ENCODE peak calls at places on chromosomes 6 and 20, in eight cellular contexts. One of them, this sample, is unnamed.

GRCh38 chr6:127879685-127880084 is 21.2 kb downstream of the THEMIS start:
- DNase-seq in H9: peak; percentile 91
- DNase-seq in astrocyte: peak; percentile 34
- DNase-seq in HFFc6: peak; percentile 28
- DNase-seq in tibial artery: no peak
- DNase-seq in cardiac muscle cell: peak; percentile 42
- DNase-seq in suprapubic skin: no peak
- DNase-seq in Panc1: no peak
- DNase-seq in this sample: no peak

GRCh38 chr6:35318200-35318844 is 20.7 kb downstream of the DEF6 start:
- DNase-seq in H9: peak; percentile 96
- DNase-seq in astrocyte: peak; percentile 58
- DNase-seq in HFFc6: peak; percentile 71
- DNase-seq in tibial artery: peak; percentile 67
- DNase-seq in cardiac muscle cell: peak; percentile 84
- DNase-seq in suprapubic skin: peak; percentile 80
- DNase-seq in Panc1: no peak
- DNase-seq in this sample: no peak

GRCh38 chr6:142871910-142872331 is 73.1 kb downstream of the HIVEP2 start:
- DNase-seq in H9: no peak
- DNase-seq in astrocyte: peak; percentile 99
- DNase-seq in HFFc6: peak; percentile 86
- DNase-seq in tibial artery: peak; percentile 59
- DNase-seq in cardiac muscle cell: peak; percentile 93
- DNase-seq in suprapubic skin: no peak
- DNase-seq in Panc1: no peak
- DNase-seq in this sample: no peak

GRCh38 chr20:2237059-2237458 is 58.7 kb upstream of the TGM3 start:
- DNase-seq in H9: peak; percentile 38
- DNase-seq in astrocyte: peak; percentile 100
- DNase-seq in HFFc6: peak; percentile 100
- DNase-seq in tibial artery: peak; percentile 48
- DNase-seq in cardiac muscle cell: peak; percentile 94
- DNase-seq in suprapubic skin: peak; percentile 77
- DNase-seq in Panc1: peak; percentile 12
- DNase-seq in this sample: no peak

GRCh38 chr6:34586327-34587040 is 30.4 kb upstream of the SPDEF start:
- DNase-seq in H9: no peak
- DNase-seq in astrocyte: no peak
- DNase-seq in HFFc6: no peak
- DNase-seq in tibial artery: no peak
- DNase-seq in cardiac muscle cell: no peak
- DNase-seq in suprapubic skin: no peak
- DNase-seq in Panc1: no peak
- DNase-seq in this sample: no peak

GRCh38 chr20:20219016-20219415 is 148.9 kb upstream of the INSM1 start:
- DNase-seq in H9: no peak
- DNase-seq in astrocyte: no peak
- DNase-seq in HFFc6: no peak
- DNase-seq in tibial artery: no peak
- DNase-seq in cardiac muscle cell: no peak
- DNase-seq in suprapubic skin: no peak
- DNase-seq in Panc1: no peak
- DNase-seq in this sample: no peak

GRCh38 chr6:15368186-15368585 is 122.3 kb downstream of the JARID2 start:
- DNase-seq in H9: no peak
- DNase-seq in astrocyte: no peak
- DNase-seq in HFFc6: no peak
- DNase-seq in tibial artery: no peak
- DNase-seq in cardiac muscle cell: peak; percentile 24
- DNase-seq in suprapubic skin: no peak
- DNase-seq in Panc1: no peak
- DNase-seq in this sample: no peak

GRCh38 chr6:156848533-156848932 is 71.4 kb downstream of the ARID1B start:
- DNase-seq in H9: no peak
- DNase-seq in astrocyte: no peak
- DNase-seq in HFFc6: no peak
- DNase-seq in tibial artery: no peak
- DNase-seq in cardiac muscle cell: peak; percentile 64
- DNase-seq in suprapubic skin: no peak
- DNase-seq in Panc1: no peak
- DNase-seq in this sample: no peak

GRCh38 chr6:71347119-71347518 is 58.5 kb downstream of the OGFRL1 start:
- DNase-seq in H9: no peak
- DNase-seq in astrocyte: no peak
- DNase-seq in HFFc6: no peak
- DNase-seq in tibial artery: no peak
- DNase-seq in cardiac muscle cell: no peak
- DNase-seq in suprapubic skin: no peak
- DNase-seq in Panc1: no peak
- DNase-seq in this sample: no peak

GRCh38 chr6:14517536-14518105 is 400.0 kb downstream of the CD83 start:
- DNase-seq in H9: no peak
- DNase-seq in astrocyte: peak; percentile 42
- DNase-seq in HFFc6: no peak
- DNase-seq in tibial artery: no peak
- DNase-seq in cardiac muscle cell: no peak
- DNase-seq in suprapubic skin: no peak
- DNase-seq in Panc1: no peak
- DNase-seq in this sample: no peak

GRCh38 chr20:40953856-40954255 is 74.8 kb upstream of the TOP1 start:
- DNase-seq in H9: no peak
- DNase-seq in astrocyte: peak; percentile 36
- DNase-seq in HFFc6: no peak
- DNase-seq in tibial artery: no peak
- DNase-seq in cardiac muscle cell: no peak
- DNase-seq in suprapubic skin: no peak
- DNase-seq in Panc1: no peak
- DNase-seq in this sample: no peak

GRCh38 chr20:34522969-34523871 is 7.0 kb downstream of the DYNLRB1 start:
- DNase-seq in H9: peak; percentile 84
- DNase-seq in astrocyte: peak; percentile 46
- DNase-seq in HFFc6: peak; percentile 45
- DNase-seq in tibial artery: no peak
- DNase-seq in cardiac muscle cell: peak; percentile 55
- DNase-seq in suprapubic skin: no peak
- DNase-seq in Panc1: no peak
- DNase-seq in this sample: no peak

GRCh38 chr6:4295789-4296165 is 160.4 kb upstream of the ECI2 start:
- DNase-seq in H9: no peak
- DNase-seq in astrocyte: no peak
- DNase-seq in HFFc6: no peak
- DNase-seq in tibial artery: no peak
- DNase-seq in cardiac muscle cell: no peak
- DNase-seq in suprapubic skin: no peak
- DNase-seq in Panc1: no peak
- DNase-seq in this sample: no peak

GRCh38 chr6:165689699-165690098 is 26.7 kb upstream of the PDE10A start:
- DNase-seq in H9: no peak
- DNase-seq in astrocyte: no peak
- DNase-seq in HFFc6: no peak
- DNase-seq in tibial artery: no peak
- DNase-seq in cardiac muscle cell: peak; percentile 49
- DNase-seq in suprapubic skin: no peak
- DNase-seq in Panc1: no peak
- DNase-seq in this sample: no peak

GRCh38 chr20:17168026-17168612 is 58.7 kb upstream of the PCSK2 start:
- DNase-seq in H9: no peak
- DNase-seq in astrocyte: no peak
- DNase-seq in HFFc6: no peak
- DNase-seq in tibial artery: no peak
- DNase-seq in cardiac muscle cell: no peak
- DNase-seq in suprapubic skin: no peak
- DNase-seq in Panc1: no peak
- DNase-seq in this sample: no peak

GRCh38 chr6:70956451-70957283 is at the start of gene B3GAT2:
- DNase-seq in H9: peak; percentile 64
- DNase-seq in astrocyte: peak; percentile 5
- DNase-seq in HFFc6: no peak
- DNase-seq in tibial artery: no peak
- DNase-seq in cardiac muscle cell: peak; percentile 25
- DNase-seq in suprapubic skin: no peak
- DNase-seq in Panc1: no peak
- DNase-seq in this sample: peak; percentile 21

GRCh38 chr6:52403627-52404026 is 16.5 kb upstream of the EFHC1 start:
- DNase-seq in H9: no peak
- DNase-seq in astrocyte: no peak
- DNase-seq in HFFc6: no peak
- DNase-seq in tibial artery: no peak
- DNase-seq in cardiac muscle cell: no peak
- DNase-seq in suprapubic skin: peak; percentile 77
- DNase-seq in Panc1: no peak
- DNase-seq in this sample: no peak

GRCh38 chr6:30678964-30679726 is 6.3 kb upstream of the DHX16 start:
- DNase-seq in H9: peak; percentile 89
- DNase-seq in astrocyte: peak; percentile 47
- DNase-seq in HFFc6: peak; percentile 48
- DNase-seq in tibial artery: peak; percentile 82
- DNase-seq in cardiac muscle cell: peak; percentile 87
- DNase-seq in suprapubic skin: peak; percentile 91
- DNase-seq in Panc1: no peak
- DNase-seq in this sample: peak; percentile 94

GRCh38 chr6:134534708-134535149 is 216.8 kb upstream of the SGK1 start:
- DNase-seq in H9: no peak
- DNase-seq in astrocyte: peak; percentile 63
- DNase-seq in HFFc6: peak; percentile 41
- DNase-seq in tibial artery: no peak
- DNase-seq in cardiac muscle cell: no peak
- DNase-seq in suprapubic skin: no peak
- DNase-seq in Panc1: no peak
- DNase-seq in this sample: no peak

GRCh38 chr6:150377211-150377781 is 8.5 kb downstream of the IYD start:
- DNase-seq in H9: no peak
- DNase-seq in astrocyte: peak; percentile 25
- DNase-seq in HFFc6: no peak
- DNase-seq in tibial artery: no peak
- DNase-seq in cardiac muscle cell: no peak
- DNase-seq in suprapubic skin: no peak
- DNase-seq in Panc1: no peak
- DNase-seq in this sample: no peak

DNA sequence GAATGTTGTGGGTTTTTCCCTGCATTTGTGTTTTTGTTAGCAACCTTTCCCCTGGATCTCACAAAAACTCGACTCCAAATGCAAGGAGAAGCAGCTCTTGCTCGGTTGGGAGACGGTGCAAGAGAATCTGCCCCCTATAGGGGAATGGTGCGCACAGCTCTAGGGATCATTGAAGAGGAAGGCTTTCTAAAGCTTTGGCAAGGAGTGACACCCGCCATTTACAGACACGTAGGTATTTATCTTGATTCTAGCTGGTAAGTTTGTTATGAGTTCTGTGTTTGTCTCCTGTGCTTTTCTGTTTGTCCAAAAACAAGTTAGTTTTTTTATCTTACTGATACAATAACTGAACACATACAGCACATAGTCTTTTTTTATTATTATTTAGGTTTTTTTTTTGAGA is 3.0 kb downstream of the SLC25A27 start:
- DNase-seq in H9: peak; percentile 81
- DNase-seq in astrocyte: no peak
- DNase-seq in HFFc6: no peak
- DNase-seq in tibial artery: no peak
- DNase-seq in cardiac muscle cell: peak; percentile 8
- DNase-seq in suprapubic skin: no peak
- DNase-seq in Panc1: no peak
- DNase-seq in this sample: no peak
- TF ChIP-seq CTCF in H9: peak; percentile 83
- TF ChIP-seq CTCF in astrocyte: peak; percentile 31
- TF ChIP-seq CTCF in HFFc6: peak; percentile 35
- TF ChIP-seq CTCF in tibial artery: no peak
- TF ChIP-seq CTCF in cardiac muscle cell: peak; percentile 50
- TF ChIP-seq CTCF in suprapubic skin: no peak
- TF ChIP-seq CTCF in Panc1: peak; percentile 63
- TF ChIP-seq CTCF in this sample: no peak

DNA sequence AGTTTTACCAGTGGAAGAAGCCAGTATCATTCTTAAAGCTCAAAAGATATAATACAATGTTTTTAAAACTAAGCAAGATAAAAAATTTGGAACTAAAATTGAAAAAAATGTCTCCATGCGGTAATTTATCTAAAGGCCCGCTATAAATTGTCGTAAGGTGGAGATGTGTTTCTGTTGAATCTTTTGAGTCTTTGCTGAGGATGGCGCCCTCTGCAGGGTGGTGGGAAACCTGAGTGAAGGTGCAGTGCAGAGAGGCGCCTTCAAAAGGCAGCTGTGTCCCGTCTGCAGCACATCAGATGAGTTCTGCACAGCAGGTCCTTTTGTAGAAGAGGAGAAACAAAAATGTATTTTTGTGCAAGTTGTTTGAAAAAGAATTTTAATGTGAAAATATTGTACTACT is 29.4 kb upstream of the KIF25 start:
- DNase-seq in H9: peak; percentile 69
- DNase-seq in astrocyte: no peak
- DNase-seq in HFFc6: no peak
- DNase-seq in tibial artery: no peak
- DNase-seq in cardiac muscle cell: no peak
- DNase-seq in suprapubic skin: no peak
- DNase-seq in Panc1: no peak
- DNase-seq in this sample: no peak
- TF ChIP-seq CTCF in H9: peak; percentile 93
- TF ChIP-seq CTCF in astrocyte: peak; percentile 8
- TF ChIP-seq CTCF in HFFc6: peak; percentile 68
- TF ChIP-seq CTCF in tibial artery: no peak
- TF ChIP-seq CTCF in cardiac muscle cell: peak; percentile 31
- TF ChIP-seq CTCF in suprapubic skin: peak; percentile 34
- TF ChIP-seq CTCF in Panc1: peak; percentile 89
- TF ChIP-seq CTCF in this sample: no peak

GRCh38 chr20:10307359-10307735 is 88.7 kb downstream of the SNAP25 start:
- DNase-seq in H9: no peak
- DNase-seq in astrocyte: peak; percentile 67
- DNase-seq in HFFc6: no peak
- DNase-seq in tibial artery: no peak
- DNase-seq in cardiac muscle cell: peak; percentile 64
- DNase-seq in suprapubic skin: no peak
- DNase-seq in Panc1: no peak
- DNase-seq in this sample: no peak
- TF ChIP-seq CTCF in H9: no peak
- TF ChIP-seq CTCF in astrocyte: no peak
- TF ChIP-seq CTCF in HFFc6: no peak
- TF ChIP-seq CTCF in tibial artery: no peak
- TF ChIP-seq CTCF in cardiac muscle cell: no peak
- TF ChIP-seq CTCF in suprapubic skin: no peak
- TF ChIP-seq CTCF in Panc1: no peak
- TF ChIP-seq CTCF in this sample: no peak

GRCh38 chr6:144283781-144284473 is 1.2 kb upstream of the UTRN start:
- DNase-seq in H9: no peak
- DNase-seq in astrocyte: peak; percentile 22
- DNase-seq in HFFc6: peak; percentile 35
- DNase-seq in tibial artery: no peak
- DNase-seq in cardiac muscle cell: peak; percentile 38
- DNase-seq in suprapubic skin: no peak
- DNase-seq in Panc1: no peak
- DNase-seq in this sample: no peak
- TF ChIP-seq CTCF in H9: peak; percentile 22
- TF ChIP-seq CTCF in astrocyte: peak; percentile 35
- TF ChIP-seq CTCF in HFFc6: peak; percentile 69
- TF ChIP-seq CTCF in tibial artery: no peak
- TF ChIP-seq CTCF in cardiac muscle cell: peak; percentile 23
- TF ChIP-seq CTCF in suprapubic skin: no peak
- TF ChIP-seq CTCF in Panc1: no peak
- TF ChIP-seq CTCF in this sample: no peak

GRCh38 chr6:122476131-122476530 is 4.5 kb upstream of the SERINC1 start:
- DNase-seq in H9: no peak
- DNase-seq in astrocyte: peak; percentile 1
- DNase-seq in HFFc6: peak; percentile 25
- DNase-seq in tibial artery: no peak
- DNase-seq in cardiac muscle cell: peak; percentile 28
- DNase-seq in suprapubic skin: no peak
- DNase-seq in Panc1: peak; percentile 8
- DNase-seq in this sample: no peak
- TF ChIP-seq CTCF in H9: peak; percentile 78
- TF ChIP-seq CTCF in astrocyte: peak; percentile 46
- TF ChIP-seq CTCF in HFFc6: peak; percentile 77
- TF ChIP-seq CTCF in tibial artery: peak; percentile 24
- TF ChIP-seq CTCF in cardiac muscle cell: peak; percentile 52
- TF ChIP-seq CTCF in suprapubic skin: no peak
- TF ChIP-seq CTCF in Panc1: peak; percentile 46
- TF ChIP-seq CTCF in this sample: no peak

This sample was measured in activated B cell treated with CpG ODN at 0.5 μM for 24 hours.